ENCODE peak calls at places on chromosomes 5 and 9, in six cellular contexts. J, Q, K, D, I and Z are unnamed samples.

GRCh38 chr5:173278641-173279040 is 43.6 kb upstream of the NKX2-5 start:
- ATAC-seq in J (peak), Q (no peak), K (no peak), D (no peak), I (no peak), Z (no peak)

GRCh38 chr9:8816361-8816760 is 1016.8 kb upstream of the DMAC1 start:
- ATAC-seq in J (no peak), Q (no peak), K (no peak), D (no peak), I (no peak), Z (no peak)

GRCh38 chr5:69493235-69493925 is 790 bp downstream of the OCLN start:
- ATAC-seq in J (peak), Q (peak), K (peak), D (no peak), I (peak), Z (peak)

GRCh38 chr5:129118826-129119225 is 24.3 kb downstream of the ISOC1 start:
- ATAC-seq in J (no peak), Q (no peak), K (no peak), D (no peak), I (no peak), Z (no peak)

GRCh38 chr9:79693750-79694149 is 122.0 kb downstream of the TLE4 start:
- ATAC-seq in J (no peak), Q (no peak), K (no peak), D (no peak), I (peak), Z (no peak)

GRCh38 chr9:89649045-89649691 is 44.4 kb downstream of the GADD45G start:
- ATAC-seq in J (no peak), Q (no peak), K (peak), D (no peak), I (no peak), Z (no peak)

GRCh38 chr5:141816598-141817399 is 61.4 kb downstream of the PCDH1 start:
- ATAC-seq in J (peak), Q (no peak), K (no peak), D (no peak), I (no peak), Z (no peak)

GRCh38 chr5:178902849-178903248 is 7.1 kb downstream of the ZFP2 start:
- ATAC-seq in J (no peak), Q (no peak), K (no peak), D (no peak), I (no peak), Z (no peak)

GRCh38 chr9:113687680-113688371 is 188.3 kb upstream of the ZNF618 start:
- ATAC-seq in J (no peak), Q (peak), K (no peak), D (no peak), I (peak), Z (no peak)

GRCh38 chr9:127561491-127562270 is 50.4 kb upstream of the STXBP1 start:
- ATAC-seq in J (peak), Q (peak), K (peak), D (no peak), I (peak), Z (peak)

GRCh38 chr9:20343325-20343724 is 279.0 kb downstream of the MLLT3 start:
- ATAC-seq in J (no peak), Q (no peak), K (no peak), D (no peak), I (no peak), Z (no peak)